ENCODE peak calls at places on chromosomes 13 and 19, in four cellular contexts. One of them, this sample, is unnamed. For H3K4me1, the result is how much of the 10 kb centered on the place peaks cover.

GRCh38 chr13:29499766-29500165 is 95.7 kb downstream of the SLC7A1 start:
- DNase-seq in spleen: peak
- DNase-seq in sigmoid colon: no peak
- DNase-seq in HCT116: no peak
- DNase-seq in this sample: no peak

GRCh38 chr19:3463039-3463958 is 17.0 kb downstream of the SMIM24 start:
- DNase-seq in spleen: no peak
- DNase-seq in sigmoid colon: no peak
- DNase-seq in HCT116: no peak
- DNase-seq in this sample: no peak

GRCh38 chr13:44159633-44160279 is 213.9 kb upstream of the SERP2 start:
- DNase-seq in spleen: no peak
- DNase-seq in sigmoid colon: no peak
- DNase-seq in HCT116: no peak
- DNase-seq in this sample: peak

GRCh38 chr13:77928909-77929308 is 10.3 kb upstream of the EDNRB start:
- DNase-seq in spleen: no peak
- DNase-seq in sigmoid colon: no peak
- DNase-seq in HCT116: no peak
- DNase-seq in this sample: no peak

GRCh38 chr13:76600086-76600485 is 286.1 kb downstream of the KCTD12 start:
- DNase-seq in spleen: no peak
- DNase-seq in sigmoid colon: no peak
- DNase-seq in HCT116: no peak
- DNase-seq in this sample: no peak

GRCh38 chr19:39057615-39058014 is 25.3 kb upstream of the FBXO27 start:
- DNase-seq in spleen: no peak
- DNase-seq in sigmoid colon: no peak
- DNase-seq in HCT116: no peak
- DNase-seq in this sample: no peak

GRCh38 chr19:43634877-43635560 is 4.6 kb downstream of the CADM4 start:
- DNase-seq in spleen: no peak
- DNase-seq in sigmoid colon: no peak
- DNase-seq in HCT116: no peak
- DNase-seq in this sample: no peak

GRCh38 chr13:103884139-103884723 is 818.0 kb upstream of the SLC10A2 start:
- DNase-seq in spleen: no peak
- DNase-seq in sigmoid colon: no peak
- DNase-seq in HCT116: no peak
- DNase-seq in this sample: no peak

GRCh38 chr13:39417131-39417530 is 185.9 kb downstream of the LHFPL6 start:
- DNase-seq in spleen: no peak
- DNase-seq in sigmoid colon: no peak
- DNase-seq in HCT116: no peak
- DNase-seq in this sample: no peak

GRCh38 chr13:34826432-34826831 is 115.6 kb upstream of the NBEA start:
- DNase-seq in spleen: no peak
- DNase-seq in sigmoid colon: no peak
- DNase-seq in HCT116: no peak
- DNase-seq in this sample: no peak

GRCh38 chr19:11596156-11596555 is 1.1 kb upstream of the ZNF627 start:
- DNase-seq in spleen: no peak
- DNase-seq in sigmoid colon: no peak
- DNase-seq in HCT116: no peak
- DNase-seq in this sample: no peak

GRCh38 chr19:750640-751423 is at the start of gene MISP:
- DNase-seq in spleen: no peak
- DNase-seq in sigmoid colon: no peak
- DNase-seq in HCT116: no peak
- DNase-seq in this sample: no peak

GRCh38 chr13:113837554-113838355 is 26.1 kb downstream of the GAS6 start:
- DNase-seq in spleen: no peak
- DNase-seq in sigmoid colon: peak
- DNase-seq in HCT116: peak
- DNase-seq in this sample: peak

GRCh38 chr13:34678154-34678553 is 263.9 kb upstream of the NBEA start:
- DNase-seq in spleen: no peak
- DNase-seq in sigmoid colon: no peak
- DNase-seq in HCT116: no peak
- DNase-seq in this sample: no peak

GRCh38 chr13:26037302-26037701 is 14.5 kb downstream of the SHISA2 start:
- DNase-seq in spleen: no peak
- DNase-seq in sigmoid colon: no peak
- DNase-seq in HCT116: peak
- DNase-seq in this sample: no peak

GRCh38 chr13:30196025-30196424 is 111.3 kb downstream of the KATNAL1 start:
- DNase-seq in spleen: no peak
- DNase-seq in sigmoid colon: no peak
- DNase-seq in HCT116: peak
- DNase-seq in this sample: no peak

GRCh38 chr13:69681722-69682121 is 425.9 kb upstream of the ATXN8OS start:
- DNase-seq in spleen: no peak
- DNase-seq in sigmoid colon: no peak
- DNase-seq in HCT116: no peak
- DNase-seq in this sample: no peak

GRCh38 chr19:17121736-17122293 is 46.2 kb downstream of the MYO9B start:
- DNase-seq in spleen: no peak
- DNase-seq in sigmoid colon: no peak
- DNase-seq in HCT116: no peak
- DNase-seq in this sample: no peak

GRCh38 chr19:32519023-32519422 is 62.0 kb upstream of the PDCD5 start:
- DNase-seq in spleen: no peak
- DNase-seq in sigmoid colon: no peak
- DNase-seq in HCT116: no peak
- DNase-seq in this sample: no peak

GRCh38 chr19:33125929-33126388 is 6.0 kb upstream of the WDR88 start:
- DNase-seq in spleen: peak
- DNase-seq in sigmoid colon: peak
- DNase-seq in HCT116: peak
- DNase-seq in this sample: no peak

GRCh38 chr19:41821003-41821735 is 23.3 kb downstream of the LYPD4 start:
- DNase-seq in spleen: peak
- DNase-seq in sigmoid colon: no peak
- DNase-seq in HCT116: peak
- DNase-seq in this sample: no peak

DNA sequence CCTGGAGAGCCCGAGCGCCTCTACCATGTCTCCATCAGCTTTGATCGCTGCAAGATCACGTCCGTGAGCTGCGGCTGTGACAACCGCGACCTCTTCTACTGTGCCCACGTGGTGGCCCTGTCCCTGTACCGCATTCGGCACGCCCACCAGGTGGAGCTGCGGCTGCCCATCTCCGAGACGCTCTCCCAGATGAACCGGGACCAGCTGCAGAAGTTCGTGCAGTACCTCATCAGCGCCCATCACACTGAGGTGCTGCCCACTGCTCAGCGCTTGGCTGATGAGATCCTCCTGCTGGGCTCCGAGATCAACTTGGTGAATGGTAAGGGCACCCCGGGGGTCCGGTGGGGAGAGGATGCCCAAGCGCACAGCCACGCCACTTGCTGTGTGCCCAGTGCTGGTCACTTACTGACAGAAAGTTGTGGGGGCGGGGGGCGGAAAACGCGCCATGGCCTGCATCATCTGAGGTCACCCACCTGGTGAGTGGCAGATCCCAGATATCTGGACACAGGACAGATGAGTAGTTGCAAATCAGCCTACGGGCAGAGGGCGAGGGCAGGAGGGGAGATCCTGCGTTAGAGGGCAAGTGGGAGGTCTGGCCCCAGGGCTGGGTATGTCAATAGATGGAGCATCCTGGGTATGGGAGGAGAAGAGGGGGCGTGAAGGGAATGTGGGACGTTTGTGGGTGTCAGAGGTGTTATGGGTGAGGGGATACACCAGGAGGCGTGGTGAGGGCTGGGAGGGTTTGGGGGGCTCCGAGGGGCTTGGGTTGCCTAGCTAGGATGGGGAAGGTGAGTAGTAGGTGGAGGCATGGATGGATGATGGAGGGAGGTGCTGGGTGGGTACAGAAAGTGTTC is 9.8 kb downstream of the ZSWIM4 start:
- DNase-seq in spleen: peak
- DNase-seq in sigmoid colon: peak
- DNase-seq in HCT116: no peak
- DNase-seq in this sample: no peak
- TF ChIP-seq CTCF in spleen: peak
- TF ChIP-seq CTCF in sigmoid colon: peak
- TF ChIP-seq CTCF in HCT116: peak
- TF ChIP-seq CTCF in this sample: no peak

GRCh38 chr19:13796301-13797057 is 1.2 kb downstream of the ZSWIM4 start:
- DNase-seq in spleen: peak
- DNase-seq in sigmoid colon: peak
- DNase-seq in HCT116: peak
- DNase-seq in this sample: peak

GRCh38 chr19:13797058-13797440 is 1.8 kb downstream of the ZSWIM4 start:
- DNase-seq in spleen: no peak
- DNase-seq in sigmoid colon: no peak
- DNase-seq in HCT116: no peak
- DNase-seq in this sample: no peak

GRCh38 chr19:13795595-13796300 is 505 bp downstream of the ZSWIM4 start:
- DNase-seq in spleen: no peak
- DNase-seq in sigmoid colon: no peak
- DNase-seq in HCT116: no peak
- DNase-seq in this sample: no peak

GRCh38 chr19:13799669-13800068 is 4.4 kb downstream of the ZSWIM4 start:
- DNase-seq in spleen: peak
- DNase-seq in sigmoid colon: no peak
- DNase-seq in HCT116: no peak
- DNase-seq in this sample: no peak

DNA sequence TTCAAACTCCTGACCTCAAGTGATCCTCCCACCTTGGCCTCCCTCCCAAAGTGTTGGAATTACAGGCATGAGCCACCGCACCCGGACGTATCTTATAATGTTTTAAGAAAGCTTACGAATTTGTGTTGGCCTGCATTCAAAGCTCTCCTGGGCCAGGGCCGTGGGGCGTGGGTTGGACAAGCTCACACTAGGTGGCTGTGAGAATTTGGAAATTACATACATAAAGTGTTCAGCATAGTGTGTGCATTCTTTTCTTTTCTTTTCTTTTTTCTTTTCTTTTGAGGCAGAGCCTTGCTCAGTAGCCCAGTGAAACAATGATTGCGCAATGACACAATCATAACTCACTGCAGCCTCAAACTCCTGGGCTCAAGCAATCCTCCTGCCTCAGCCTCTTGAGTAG is 2.6 kb downstream of the ZSWIM4 start:
- DNase-seq in spleen: no peak
- DNase-seq in sigmoid colon: no peak
- DNase-seq in HCT116: no peak
- DNase-seq in this sample: peak
- H3K4me1 ChIP-seq in spleen: under half
- H3K4me1 ChIP-seq in sigmoid colon: under half
- H3K4me1 ChIP-seq in HCT116: under half
- H3K4me1 ChIP-seq in this sample: under half

GRCh38 chr19:18170714-18171255 is 2.8 kb upstream of the IFI30 start:
- DNase-seq in spleen: peak
- DNase-seq in sigmoid colon: no peak
- DNase-seq in HCT116: no peak
- DNase-seq in this sample: no peak

GRCh38 chr19:18171605-18172327 is 1.8 kb upstream of the IFI30 start:
- DNase-seq in spleen: no peak
- DNase-seq in sigmoid colon: no peak
- DNase-seq in HCT116: no peak
- DNase-seq in this sample: no peak

GRCh38 chr19:18173572-18174294 is at the start of gene IFI30:
- DNase-seq in spleen: peak
- DNase-seq in sigmoid colon: peak
- DNase-seq in HCT116: no peak
- DNase-seq in this sample: peak

GRCh38 chr19:18173054-18173571 is 500 bp upstream of the IFI30 start:
- DNase-seq in spleen: peak
- DNase-seq in sigmoid colon: peak
- DNase-seq in HCT116: no peak
- DNase-seq in this sample: no peak

GRCh38 chr19:18172331-18173053 is 1.1 kb upstream of the IFI30 start:
- DNase-seq in spleen: no peak
- DNase-seq in sigmoid colon: no peak
- DNase-seq in HCT116: no peak
- DNase-seq in this sample: no peak
- TF ChIP-seq POLR2AphosphoS5 in spleen: no peak
- TF ChIP-seq POLR2AphosphoS5 in sigmoid colon: no peak
- TF ChIP-seq POLR2AphosphoS5 in HCT116: no peak
- TF ChIP-seq POLR2AphosphoS5 in this sample: no peak

GRCh38 chr13:32381539-32381938 is 46.4 kb downstream of the N4BP2L1 start:
- DNase-seq in spleen: no peak
- DNase-seq in sigmoid colon: no peak
- DNase-seq in HCT116: peak
- DNase-seq in this sample: no peak
- TF ChIP-seq CTCF in spleen: peak
- TF ChIP-seq CTCF in sigmoid colon: peak
- TF ChIP-seq CTCF in HCT116: peak
- TF ChIP-seq CTCF in this sample: no peak

GRCh38 chr19:7928334-7928706 is 2.4 kb upstream of the CTXN1 start:
- DNase-seq in spleen: no peak
- DNase-seq in sigmoid colon: no peak
- DNase-seq in HCT116: no peak
- DNase-seq in this sample: peak
- H3K4me1 ChIP-seq in spleen: half or more
- H3K4me1 ChIP-seq in sigmoid colon: half or more
- H3K4me1 ChIP-seq in HCT116: under half
- H3K4me1 ChIP-seq in this sample: under half

DNA sequence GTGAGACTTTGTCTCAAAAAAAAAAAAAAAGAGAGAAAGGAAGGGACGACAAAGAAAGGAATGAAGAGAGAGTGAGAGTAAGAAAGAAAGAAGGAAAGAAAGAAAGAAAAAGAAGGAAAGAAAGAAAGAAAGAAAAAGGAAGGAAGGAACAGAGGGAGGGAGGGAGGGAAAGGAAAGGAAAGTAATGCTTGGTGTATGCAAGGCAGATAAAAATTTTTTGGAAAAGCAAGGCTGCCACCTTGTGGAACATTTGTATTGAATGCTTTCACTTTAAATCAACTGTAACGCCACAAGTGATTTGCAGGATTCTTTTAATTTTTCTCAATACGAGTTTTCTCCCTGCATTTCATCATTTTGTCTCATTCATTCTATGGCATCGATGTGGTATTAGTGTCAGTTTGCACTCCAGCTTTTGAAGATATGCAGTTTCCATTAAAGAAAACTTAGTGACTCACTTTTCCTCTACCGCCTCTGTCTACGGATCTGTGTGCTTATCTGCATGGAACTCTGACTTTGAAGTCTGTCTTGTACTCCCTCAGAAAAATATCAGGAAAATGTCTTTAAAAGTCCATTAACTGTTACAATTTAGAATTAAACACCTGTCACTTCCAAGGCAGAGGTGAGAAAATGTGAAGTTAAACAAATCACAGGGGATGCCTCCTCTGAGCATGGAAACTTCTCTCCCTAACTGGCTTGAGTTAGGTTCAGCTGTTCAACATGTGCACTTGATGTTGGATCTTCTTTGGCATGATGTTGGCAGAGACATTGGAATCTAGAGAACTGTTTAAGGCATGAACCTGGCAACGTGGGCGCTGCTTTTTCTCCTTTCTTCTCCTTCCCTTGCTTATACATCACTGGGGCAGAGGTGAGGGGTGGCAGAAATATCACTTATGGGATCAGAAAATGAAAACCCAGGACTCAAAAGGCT is 20.0 kb upstream of the ZDHHC20 start:
- DNase-seq in spleen: no peak
- DNase-seq in sigmoid colon: no peak
- DNase-seq in HCT116: peak
- DNase-seq in this sample: no peak
- TF ChIP-seq POLR2AphosphoS5 in spleen: no peak
- TF ChIP-seq POLR2AphosphoS5 in sigmoid colon: no peak
- TF ChIP-seq POLR2AphosphoS5 in HCT116: no peak
- TF ChIP-seq POLR2AphosphoS5 in this sample: no peak

GRCh38 chr13:80338781-80339577 is 1.9 kb downstream of the SPRY2 start:
- DNase-seq in spleen: peak
- DNase-seq in sigmoid colon: peak
- DNase-seq in HCT116: no peak
- DNase-seq in this sample: peak
- TF ChIP-seq CTCF in spleen: no peak
- TF ChIP-seq CTCF in sigmoid colon: no peak
- TF ChIP-seq CTCF in HCT116: no peak
- TF ChIP-seq CTCF in this sample: no peak

This sample was measured in breast epithelium.